ENCODE peak calls at places on chromosomes 6 and 20, in ten cellular contexts. B is substantia nigra; A is SHP77 treated with DMSO at 0.1 percent for 48 hours; R is progenitor cell of endocrine pancreas; S is fibroblast of mammary gland; L is astrocyte of the cerebellum; D is retinal pigment epithelial cell; Z is naive thymus-derived CD8-positive, alpha-beta T cell; O is GM13977; M is stimulated activated CD4-positive, alpha-beta T cell treated with anti-CD3 and anti-CD28 coated beads, Interleukin-2, amount 100 ng/mL, for 48 hours. X is an unnamed sample.

GRCh38 chr6:26122402-26122792 is 35.2 kb downstream of the HFE start:
- DNase-seq in A (no peak), L (no peak), M (no peak), Z (no peak), R (no peak), O (no peak), S (no peak), D (no peak), B (peak), X (no peak)

GRCh38 chr6:156028310-156029131 is 572.9 kb upstream of the NOX3 start:
- DNase-seq in Z (no peak), S (no peak), A (peak), R (no peak), D (no peak), M (peak), O (no peak), B (no peak), L (no peak), X (peak)

GRCh38 chr6:158150701-158151100 is 17.4 kb downstream of the SERAC1 start:
- DNase-seq in B (no peak), O (no peak), D (no peak), A (no peak), R (no peak), S (peak), M (no peak), L (no peak), Z (no peak), X (no peak)

GRCh38 chr20:59807909-59808728 is 125.3 kb downstream of the SYCP2 start:
- DNase-seq in L (no peak), O (no peak), S (no peak), M (no peak), A (no peak), Z (no peak), D (no peak), B (no peak), R (no peak), X (no peak)

GRCh38 chr6:131013495-131013894 is 49.5 kb downstream of the EPB41L2 start:
- DNase-seq in Z (no peak), L (peak), S (peak), B (no peak), R (no peak), A (no peak), D (peak), M (no peak), O (no peak), X (peak)

GRCh38 chr20:30594112-30594511 is 663.4 kb upstream of the DEFB115 start:
- DNase-seq in S (no peak), L (no peak), D (no peak), A (no peak), Z (no peak), O (no peak), B (no peak), M (no peak), R (no peak), X (no peak)

GRCh38 chr6:99393698-99394531 is at the start of gene COQ3:
- DNase-seq in S (peak), L (peak), B (peak), A (peak), R (peak), Z (peak), D (peak), M (peak), O (peak), X (peak)

GRCh38 chr6:11953641-11954040 is 58.5 kb upstream of the HIVEP1 start:
- DNase-seq in B (no peak), A (no peak), S (no peak), D (no peak), M (no peak), O (no peak), Z (no peak), L (no peak), R (no peak), X (no peak)

GRCh38 chr20:1215386-1216170 is 10.3 kb upstream of the RAD21L1 start:
- DNase-seq in L (no peak), Z (no peak), R (no peak), D (no peak), O (no peak), B (no peak), S (no peak), M (peak), A (no peak), X (no peak)

GRCh38 chr20:50981714-50982048 is 23.1 kb downstream of the MOCS3 start:
- DNase-seq in Z (no peak), B (no peak), A (no peak), L (no peak), R (no peak), O (no peak), S (no peak), M (no peak), D (no peak), X (no peak)

GRCh38 chr6:156378853-156379252 is 398.3 kb upstream of the ARID1B start:
- DNase-seq in M (no peak), R (no peak), S (no peak), L (no peak), A (no peak), Z (no peak), B (no peak), O (no peak), D (no peak), X (no peak)

GRCh38 chr6:15249371-15250019 is 3.6 kb downstream of the JARID2 start:
- DNase-seq in Z (no peak), O (no peak), D (no peak), M (no peak), A (no peak), R (no peak), S (no peak), L (no peak), B (no peak), X (peak)

GRCh38 chr6:170048615-170049256 is 242.1 kb downstream of the DLL1 start:
- DNase-seq in D (no peak), L (no peak), R (no peak), Z (no peak), A (no peak), O (no peak), M (no peak), S (peak), B (no peak), X (peak)

GRCh38 chr6:32107447-32107846 is 1.7 kb downstream of the TNXB start:
- DNase-seq in O (no peak), B (no peak), A (no peak), L (no peak), M (no peak), S (no peak), Z (no peak), R (no peak), D (no peak), X (peak)

X was measured in AG10803.